ENCODE peak calls at places on chromosomes 2 and 18, in five cellular contexts. One of them, this sample, is unnamed.

GRCh38 chr2:226772389-226773179 is 27.0 kb downstream of the IRS1 start:
- DNase-seq in activated CD8-positive, alpha-beta T cell treated with anti-CD3 and anti-CD28 coated beads for 36 hours: no peak
- DNase-seq in A549: no peak
- DNase-seq in endothelial cell: no peak
- DNase-seq in HFF-Myc: no peak
- DNase-seq in this sample: no peak

GRCh38 chr2:226979004-226979403 is 143.2 kb downstream of the RHBDD1 start:
- DNase-seq in activated CD8-positive, alpha-beta T cell treated with anti-CD3 and anti-CD28 coated beads for 36 hours: no peak
- DNase-seq in A549: no peak
- DNase-seq in endothelial cell: no peak
- DNase-seq in HFF-Myc: no peak
- DNase-seq in this sample: no peak

GRCh38 chr2:210561482-210561881 is 5.1 kb downstream of the CPS1 start:
- DNase-seq in activated CD8-positive, alpha-beta T cell treated with anti-CD3 and anti-CD28 coated beads for 36 hours: no peak
- DNase-seq in A549: no peak
- DNase-seq in endothelial cell: no peak
- DNase-seq in HFF-Myc: no peak
- DNase-seq in this sample: no peak

GRCh38 chr18:2396162-2396505 is 175.2 kb downstream of the METTL4 start:
- DNase-seq in activated CD8-positive, alpha-beta T cell treated with anti-CD3 and anti-CD28 coated beads for 36 hours: no peak
- DNase-seq in A549: no peak
- DNase-seq in endothelial cell: no peak
- DNase-seq in HFF-Myc: no peak
- DNase-seq in this sample: no peak

GRCh38 chr2:64455545-64455944 is 1.6 kb downstream of the LGALSL start:
- DNase-seq in activated CD8-positive, alpha-beta T cell treated with anti-CD3 and anti-CD28 coated beads for 36 hours: no peak
- DNase-seq in A549: peak; percentile 38
- DNase-seq in endothelial cell: no peak
- DNase-seq in HFF-Myc: no peak
- DNase-seq in this sample: no peak

GRCh38 chr18:44526705-44527415 is 153.8 kb upstream of the SETBP1 start:
- DNase-seq in activated CD8-positive, alpha-beta T cell treated with anti-CD3 and anti-CD28 coated beads for 36 hours: no peak
- DNase-seq in A549: no peak
- DNase-seq in endothelial cell: no peak
- DNase-seq in HFF-Myc: no peak
- DNase-seq in this sample: no peak

GRCh38 chr2:120666433-120666832 is 69.2 kb upstream of the GLI2 start:
- DNase-seq in activated CD8-positive, alpha-beta T cell treated with anti-CD3 and anti-CD28 coated beads for 36 hours: no peak
- DNase-seq in A549: no peak
- DNase-seq in endothelial cell: no peak
- DNase-seq in HFF-Myc: no peak
- DNase-seq in this sample: no peak

GRCh38 chr2:239919779-239920545 is 105.2 kb downstream of the NDUFA10 start:
- DNase-seq in activated CD8-positive, alpha-beta T cell treated with anti-CD3 and anti-CD28 coated beads for 36 hours: no peak
- DNase-seq in A549: no peak
- DNase-seq in endothelial cell: no peak
- DNase-seq in HFF-Myc: no peak
- DNase-seq in this sample: no peak

GRCh38 chr18:45374878-45375630 is 240.2 kb upstream of the SLC14A2 start:
- DNase-seq in activated CD8-positive, alpha-beta T cell treated with anti-CD3 and anti-CD28 coated beads for 36 hours: no peak
- DNase-seq in A549: no peak
- DNase-seq in endothelial cell: no peak
- DNase-seq in HFF-Myc: no peak
- DNase-seq in this sample: no peak

GRCh38 chr2:96103906-96104861 is 12.2 kb downstream of the ADRA2B start:
- DNase-seq in activated CD8-positive, alpha-beta T cell treated with anti-CD3 and anti-CD28 coated beads for 36 hours: no peak
- DNase-seq in A549: no peak
- DNase-seq in endothelial cell: no peak
- DNase-seq in HFF-Myc: no peak
- DNase-seq in this sample: no peak

GRCh38 chr18:57077786-57078552 is 68.9 kb upstream of the BOD1L2 start:
- DNase-seq in activated CD8-positive, alpha-beta T cell treated with anti-CD3 and anti-CD28 coated beads for 36 hours: peak; percentile 90
- DNase-seq in A549: no peak
- DNase-seq in endothelial cell: no peak
- DNase-seq in HFF-Myc: no peak
- DNase-seq in this sample: no peak

GRCh38 chr2:14975401-14975800 is 342.9 kb downstream of the LRATD1 start:
- DNase-seq in activated CD8-positive, alpha-beta T cell treated with anti-CD3 and anti-CD28 coated beads for 36 hours: no peak
- DNase-seq in A549: no peak
- DNase-seq in endothelial cell: no peak
- DNase-seq in HFF-Myc: no peak
- DNase-seq in this sample: no peak

GRCh38 chr2:98759338-98759737 is 28.4 kb upstream of the MGAT4A start:
- DNase-seq in activated CD8-positive, alpha-beta T cell treated with anti-CD3 and anti-CD28 coated beads for 36 hours: no peak
- DNase-seq in A549: no peak
- DNase-seq in endothelial cell: no peak
- DNase-seq in HFF-Myc: no peak
- DNase-seq in this sample: no peak

GRCh38 chr2:1236596-1236995 is 176.7 kb upstream of the TPO start:
- DNase-seq in activated CD8-positive, alpha-beta T cell treated with anti-CD3 and anti-CD28 coated beads for 36 hours: no peak
- DNase-seq in A549: no peak
- DNase-seq in endothelial cell: no peak
- DNase-seq in HFF-Myc: no peak
- DNase-seq in this sample: no peak

GRCh38 chr2:10626837-10627236 is 62.9 kb downstream of the NOL10 start:
- DNase-seq in activated CD8-positive, alpha-beta T cell treated with anti-CD3 and anti-CD28 coated beads for 36 hours: no peak
- DNase-seq in A549: no peak
- DNase-seq in endothelial cell: no peak
- DNase-seq in HFF-Myc: no peak
- DNase-seq in this sample: no peak

GRCh38 chr2:36482576-36483214 is 115.3 kb downstream of the FEZ2 start:
- DNase-seq in activated CD8-positive, alpha-beta T cell treated with anti-CD3 and anti-CD28 coated beads for 36 hours: no peak
- DNase-seq in A549: no peak
- DNase-seq in endothelial cell: no peak
- DNase-seq in HFF-Myc: no peak
- DNase-seq in this sample: peak; percentile 61

GRCh38 chr2:162293122-162293781 is 25.2 kb downstream of the IFIH1 start:
- DNase-seq in activated CD8-positive, alpha-beta T cell treated with anti-CD3 and anti-CD28 coated beads for 36 hours: no peak
- DNase-seq in A549: no peak
- DNase-seq in endothelial cell: no peak
- DNase-seq in HFF-Myc: no peak
- DNase-seq in this sample: no peak

GRCh38 chr18:79881695-79882094 is 69.8 kb downstream of the SLC66A2 start:
- DNase-seq in activated CD8-positive, alpha-beta T cell treated with anti-CD3 and anti-CD28 coated beads for 36 hours: no peak
- DNase-seq in A549: no peak
- DNase-seq in endothelial cell: no peak
- DNase-seq in HFF-Myc: no peak
- DNase-seq in this sample: no peak

GRCh38 chr2:205188516-205189138 is 493.7 kb upstream of the NRP2 start:
- DNase-seq in activated CD8-positive, alpha-beta T cell treated with anti-CD3 and anti-CD28 coated beads for 36 hours: no peak
- DNase-seq in A549: no peak
- DNase-seq in endothelial cell: no peak
- DNase-seq in HFF-Myc: peak; percentile 44
- DNase-seq in this sample: no peak

GRCh38 chr2:111692311-111692710 is 191.7 kb downstream of the ANAPC1 start:
- DNase-seq in activated CD8-positive, alpha-beta T cell treated with anti-CD3 and anti-CD28 coated beads for 36 hours: no peak
- DNase-seq in A549: no peak
- DNase-seq in endothelial cell: no peak
- DNase-seq in HFF-Myc: no peak
- DNase-seq in this sample: no peak

GRCh38 chr2:88549616-88550292 is 77.5 kb downstream of the EIF2AK3 start:
- DNase-seq in activated CD8-positive, alpha-beta T cell treated with anti-CD3 and anti-CD28 coated beads for 36 hours: no peak
- DNase-seq in A549: no peak
- DNase-seq in endothelial cell: no peak
- DNase-seq in HFF-Myc: no peak
- DNase-seq in this sample: no peak

GRCh38 chr2:7905756-7906155 is 776.1 kb upstream of the ID2 start:
- DNase-seq in activated CD8-positive, alpha-beta T cell treated with anti-CD3 and anti-CD28 coated beads for 36 hours: no peak
- DNase-seq in A549: no peak
- DNase-seq in endothelial cell: no peak
- DNase-seq in HFF-Myc: no peak
- DNase-seq in this sample: no peak

GRCh38 chr2:200137275-200137674 is 169.2 kb upstream of the SPATS2L start:
- DNase-seq in activated CD8-positive, alpha-beta T cell treated with anti-CD3 and anti-CD28 coated beads for 36 hours: no peak
- DNase-seq in A549: no peak
- DNase-seq in endothelial cell: no peak
- DNase-seq in HFF-Myc: no peak
- DNase-seq in this sample: no peak

GRCh38 chr2:160349306-160349705 is 144.3 kb downstream of the RBMS1 start:
- DNase-seq in activated CD8-positive, alpha-beta T cell treated with anti-CD3 and anti-CD28 coated beads for 36 hours: no peak
- DNase-seq in A549: no peak
- DNase-seq in endothelial cell: no peak
- DNase-seq in HFF-Myc: no peak
- DNase-seq in this sample: no peak

GRCh38 chr2:176944998-176945397 is 267.6 kb upstream of the HNRNPA3 start:
- DNase-seq in activated CD8-positive, alpha-beta T cell treated with anti-CD3 and anti-CD28 coated beads for 36 hours: no peak
- DNase-seq in A549: no peak
- DNase-seq in endothelial cell: no peak
- DNase-seq in HFF-Myc: no peak
- DNase-seq in this sample: no peak
- TF ChIP-seq CTCF in activated CD8-positive, alpha-beta T cell treated with anti-CD3 and anti-CD28 coated beads for 36 hours: no peak
- TF ChIP-seq CTCF in A549: no peak
- TF ChIP-seq CTCF in endothelial cell: no peak
- TF ChIP-seq CTCF in HFF-Myc: no peak
- TF ChIP-seq CTCF in this sample: no peak

DNA sequence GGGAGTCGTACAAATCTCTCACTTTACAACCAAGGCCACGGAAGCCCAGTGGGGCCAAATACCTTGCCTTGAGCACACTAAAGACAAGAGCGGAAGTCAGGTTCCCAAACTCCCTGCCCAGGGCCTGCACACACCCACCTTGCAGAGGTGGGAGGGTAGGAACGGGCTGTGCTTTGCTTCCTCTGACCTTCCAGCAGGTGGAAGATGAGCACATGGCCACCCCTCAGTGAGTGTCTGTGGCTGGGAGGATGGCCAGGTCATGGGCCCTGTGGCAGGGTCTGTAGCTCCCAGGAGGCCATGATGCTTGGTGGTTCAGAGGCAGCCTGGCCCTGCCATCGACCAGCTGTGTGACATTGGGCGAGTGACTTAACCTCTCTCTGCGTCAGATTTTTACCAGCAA is 218.2 kb downstream of the ZBTB7C start:
- DNase-seq in activated CD8-positive, alpha-beta T cell treated with anti-CD3 and anti-CD28 coated beads for 36 hours: no peak
- DNase-seq in A549: no peak
- DNase-seq in endothelial cell: no peak
- DNase-seq in HFF-Myc: no peak
- DNase-seq in this sample: no peak
- TF ChIP-seq CTCF in activated CD8-positive, alpha-beta T cell treated with anti-CD3 and anti-CD28 coated beads for 36 hours: no peak
- TF ChIP-seq CTCF in A549: no peak
- TF ChIP-seq CTCF in endothelial cell: no peak
- TF ChIP-seq CTCF in HFF-Myc: no peak
- TF ChIP-seq CTCF in this sample: no peak

GRCh38 chr18:23243178-23243577 is 107.9 kb downstream of the CABLES1 start:
- DNase-seq in activated CD8-positive, alpha-beta T cell treated with anti-CD3 and anti-CD28 coated beads for 36 hours: no peak
- DNase-seq in A549: no peak
- DNase-seq in endothelial cell: no peak
- DNase-seq in HFF-Myc: no peak
- DNase-seq in this sample: no peak
- TF ChIP-seq CTCF in activated CD8-positive, alpha-beta T cell treated with anti-CD3 and anti-CD28 coated beads for 36 hours: no peak
- TF ChIP-seq CTCF in A549: no peak
- TF ChIP-seq CTCF in endothelial cell: no peak
- TF ChIP-seq CTCF in HFF-Myc: no peak
- TF ChIP-seq CTCF in this sample: no peak

GRCh38 chr18:6161549-6161948 is 253.2 kb downstream of the L3MBTL4 start:
- DNase-seq in activated CD8-positive, alpha-beta T cell treated with anti-CD3 and anti-CD28 coated beads for 36 hours: no peak
- DNase-seq in A549: no peak
- DNase-seq in endothelial cell: no peak
- DNase-seq in HFF-Myc: no peak
- DNase-seq in this sample: no peak
- TF ChIP-seq CTCF in activated CD8-positive, alpha-beta T cell treated with anti-CD3 and anti-CD28 coated beads for 36 hours: no peak
- TF ChIP-seq CTCF in A549: no peak
- TF ChIP-seq CTCF in endothelial cell: no peak
- TF ChIP-seq CTCF in HFF-Myc: no peak
- TF ChIP-seq CTCF in this sample: no peak

This sample was measured in AG04449.